ENCODE peak calls at places on chromosomes 16 and 17, in ten cellular contexts. G, C, J, T, B, Q, O, V, F and H are unnamed samples.

GRCh38 chr16:60123387-60124023 is 1389.4 kb upstream of the GOT2 start:
- DNase-seq in G (no peak), C (no peak), J (no peak), T (no peak), B (no peak), Q (no peak), O (no peak), V (peak), F (no peak), H (no peak)

GRCh38 chr17:68422821-68423220 is 34.5 kb downstream of the WIPI1 start:
- DNase-seq in G (no peak), C (no peak), J (no peak), T (no peak), B (no peak), Q (no peak), O (no peak), V (no peak), F (no peak), H (no peak)

GRCh38 chr17:13650096-13650675 is 48.5 kb upstream of the HS3ST3A1 start:
- DNase-seq in G (no peak), C (no peak), J (no peak), T (no peak), B (no peak), Q (no peak), O (no peak), V (no peak), F (no peak), H (no peak)

GRCh38 chr17:19336938-19337711 is 25.4 kb downstream of the B9D1 start:
- DNase-seq in G (no peak), C (peak), J (no peak), T (no peak), B (no peak), Q (no peak), O (no peak), V (no peak), F (no peak), H (peak)

GRCh38 chr17:57035971-57036481 is 49.0 kb upstream of the AKAP1 start:
- DNase-seq in G (no peak), C (no peak), J (no peak), T (peak), B (no peak), Q (peak), O (no peak), V (no peak), F (no peak), H (peak)

GRCh38 chr16:57483725-57484514 is 2.4 kb downstream of the DOK4 start:
- DNase-seq in G (no peak), C (no peak), J (no peak), T (no peak), B (no peak), Q (no peak), O (no peak), V (no peak), F (no peak), H (peak)

GRCh38 chr17:82392967-82393366 is 21.4 kb downstream of the UTS2R start:
- DNase-seq in G (no peak), C (no peak), J (no peak), T (no peak), B (no peak), Q (no peak), O (no peak), V (no peak), F (peak), H (no peak)

GRCh38 chr17:50568659-50569058 is 8.1 kb downstream of the CACNA1G start:
- DNase-seq in G (no peak), C (no peak), J (no peak), T (no peak), B (no peak), Q (no peak), O (no peak), V (no peak), F (no peak), H (no peak)

GRCh38 chr17:1229354-1229890 is 40.8 kb upstream of the BHLHA9 start:
- DNase-seq in G (peak), C (no peak), J (peak), T (no peak), B (peak), Q (no peak), O (no peak), V (no peak), F (no peak), H (peak)

GRCh38 chr16:2511128-2511785 is 2.5 kb upstream of the ATP6V0C start:
- DNase-seq in G (no peak), C (no peak), J (no peak), T (no peak), B (peak), Q (no peak), O (no peak), V (peak), F (no peak), H (peak)

GRCh38 chr16:52383071-52383470 is 163.9 kb downstream of the TOX3 start:
- DNase-seq in G (no peak), C (no peak), J (no peak), T (no peak), B (no peak), Q (no peak), O (no peak), V (no peak), F (no peak), H (no peak)

GRCh38 chr16:1678500-1679098 is 520 bp downstream of the JPT2 start:
- DNase-seq in G (peak), C (no peak), J (peak), T (peak), B (peak), Q (no peak), O (no peak), V (no peak), F (peak), H (peak)